ENCODE peak calls at places on chromosome 19, in six cellular contexts. X is HT-29, D is NCI-H2107, Z is sciatic nerve, R is activated T-cell treated with anti-CD3 and anti-CD28 coated beads for 24 hours, A is cardiac septum. L is an unnamed sample.

GRCh38 chr19:34998777-34999497 is 1.2 kb upstream of the GRAMD1A start:
- DNase-seq in X (no peak), D (no peak), Z (no peak), R (no peak), A (no peak), L (no peak)

GRCh38 chr19:50537769-50538230 is 24.1 kb upstream of the ASPDH start:
- DNase-seq in X (peak; percentile 98), D (peak; percentile 49), Z (peak; percentile 80), R (peak; percentile 44), A (no peak), L (peak; percentile 70)

GRCh38 chr19:29650988-29651387 is 14.3 kb upstream of the PLEKHF1 start:
- DNase-seq in X (no peak), D (no peak), Z (no peak), R (no peak), A (peak; percentile 12), L (no peak)

GRCh38 chr19:3065675-3066357 is 3.5 kb upstream of the TLE5 start:
- DNase-seq in X (peak; percentile 16), D (no peak), Z (no peak), R (no peak), A (no peak), L (no peak)

GRCh38 chr19:37452500-37453245 is 14.6 kb downstream of the ZNF569 start:
- DNase-seq in X (no peak), D (no peak), Z (no peak), R (no peak), A (no peak), L (no peak)

GRCh38 chr19:511101-511841 is 4.0 kb downstream of the TPGS1 start:
- DNase-seq in X (peak; percentile 49), D (peak; percentile 89), Z (peak; percentile 58), R (peak; percentile 66), A (no peak), L (peak; percentile 68)

GRCh38 chr19:45852941-45853340 is 10.0 kb downstream of the SYMPK start:
- DNase-seq in X (no peak), D (peak; percentile 51), Z (no peak), R (no peak), A (no peak), L (no peak)

GRCh38 chr19:35216026-35216832 is 12.3 kb downstream of the FAM187B start:
- DNase-seq in X (no peak), D (no peak), Z (no peak), R (no peak), A (no peak), L (no peak)

GRCh38 chr19:44819246-44819832 is 10.4 kb downstream of the BCAM start:
- DNase-seq in X (no peak), D (no peak), Z (no peak), R (no peak), A (no peak), L (no peak)

GRCh38 chr19:46866407-46867132 is 5.8 kb downstream of the ARHGAP35 start:
- DNase-seq in X (peak; percentile 74), D (no peak), Z (no peak), R (no peak), A (no peak), L (no peak)

GRCh38 chr19:31154021-31154420 is 195.2 kb downstream of the TSHZ3 start:
- DNase-seq in X (no peak), D (no peak), Z (no peak), R (no peak), A (no peak), L (no peak)

GRCh38 chr19:6730153-6730804 is 7.1 kb downstream of the GPR108 start:
- DNase-seq in X (peak; percentile 71), D (no peak), Z (peak; percentile 93), R (no peak), A (no peak), L (peak; percentile 77)

GRCh38 chr19:47663911-47664771 is 49.1 kb upstream of the EHD2 start:
- DNase-seq in X (peak; percentile 78), D (no peak), Z (peak; percentile 72), R (no peak), A (no peak), L (no peak)

GRCh38 chr19:9945319-9945966 is 9.1 kb upstream of the OLFM2 start:
- DNase-seq in X (peak; percentile 3), D (no peak), Z (peak; percentile 93), R (no peak), A (peak; percentile 89), L (no peak)

GRCh38 chr19:4455742-4456565 is 1.6 kb downstream of the UBXN6 start:
- DNase-seq in X (peak; percentile 38), D (peak; percentile 52), Z (peak; percentile 86), R (no peak), A (no peak), L (no peak)

GRCh38 chr19:54333586-54334298 is 5.2 kb downstream of the LILRA4 start:
- DNase-seq in X (no peak), D (no peak), Z (peak; percentile 8), R (no peak), A (no peak), L (no peak)

GRCh38 chr19:1252818-1253513 is 4.6 kb downstream of the MIDN start:
- DNase-seq in X (peak; percentile 78), D (peak; percentile 62), Z (peak; percentile 93), R (no peak), A (peak; percentile 97), L (peak; percentile 85)

GRCh38 chr19:43638991-43639494 is 607 bp downstream of the CADM4 start:
- DNase-seq in X (no peak), D (no peak), Z (no peak), R (no peak), A (no peak), L (no peak)

GRCh38 chr19:17720487-17720839 is 1.2 kb downstream of the MAP1S start:
- DNase-seq in X (no peak), D (no peak), Z (no peak), R (no peak), A (no peak), L (no peak)

GRCh38 chr19:12665281-12665573 is 1.3 kb downstream of the MAN2B1 start:
- DNase-seq in X (no peak), D (no peak), Z (no peak), R (peak; percentile 48), A (peak; percentile 92), L (no peak)

GRCh38 chr19:48813123-48813911 is 2.5 kb upstream of the BCAT2 start:
- DNase-seq in X (no peak), D (no peak), Z (no peak), R (no peak), A (no peak), L (no peak)

GRCh38 chr19:38678217-38678890 is 30.9 kb downstream of the ACTN4 start:
- DNase-seq in X (no peak), D (no peak), Z (no peak), R (no peak), A (no peak), L (no peak)

L was measured in CMK.